ENCODE peak calls at places on chromosomes 13 and 19, in four cellular contexts. A is epithelial cell of esophagus, G is GM23338, B is RWPE1. J is an unnamed sample.
A peak's percentile ranks its signal among the peaks of the same experiment; 100 is the strongest.

GRCh38 chr19:16575861-16576689 is 3.9 kb upstream of the SLC35E1 start:
- DNase-seq in A (no peak), G (no peak), B (no peak), J (no peak)

GRCh38 chr19:10919352-10920287 is 8.8 kb downstream of the YIPF2 start:
- DNase-seq in A (no peak), G (no peak), B (no peak), J (no peak)

GRCh38 chr19:18326772-18327171 is 3.9 kb upstream of the LSM4 start:
- DNase-seq in A (no peak), G (no peak), B (no peak), J (no peak)

GRCh38 chr13:91375119-91375729 is 23.2 kb upstream of the GPC5 start:
- DNase-seq in A (peak; percentile 15), G (peak; percentile 51), B (peak; percentile 24), J (peak; percentile 57)

GRCh38 chr19:40200352-40201099 is 9.3 kb downstream of the MAP3K10 start:
- DNase-seq in A (peak; percentile 36), G (no peak), B (no peak), J (no peak)

GRCh38 chr13:94300401-94300800 is 179.1 kb downstream of the DCT start:
- DNase-seq in A (no peak), G (no peak), B (no peak), J (no peak)

GRCh38 chr13:52156724-52157251 is 2.6 kb downstream of the NEK3 start:
- DNase-seq in A (no peak), G (peak; percentile 3), B (no peak), J (no peak)

GRCh38 chr19:21751379-21751778 is 16.0 kb downstream of the ZNF100 start:
- DNase-seq in A (no peak), G (no peak), B (no peak), J (no peak)

GRCh38 chr13:27964741-27965323 is 4.3 kb downstream of the CDX2 start:
- DNase-seq in A (no peak), G (no peak), B (no peak), J (peak; percentile 16)

GRCh38 chr13:23323946-23324709 is 109.4 kb downstream of the SACS start:
- DNase-seq in A (peak; percentile 33), G (peak; percentile 30), B (no peak), J (no peak)

GRCh38 chr13:102317593-102317992 is 84.3 kb downstream of the FGF14 start:
- DNase-seq in A (no peak), G (no peak), B (no peak), J (no peak)

GRCh38 chr13:21567714-21568113 is 36.3 kb downstream of the MICU2 start:
- DNase-seq in A (peak; percentile 21), G (no peak), B (no peak), J (peak; percentile 25)

GRCh38 chr13:110705356-110705825 is 525 bp downstream of the CARS2 start:
- DNase-seq in A (no peak), G (no peak), B (no peak), J (no peak)

GRCh38 chr13:113802090-113802531 is 43.1 kb downstream of the TMEM255B start:
- DNase-seq in A (peak; percentile 29), G (peak; percentile 84), B (peak; percentile 71), J (no peak)
- TF ChIP-seq CTCF in A (no peak), G (peak; percentile 25), B (no peak), J (no peak)

GRCh38 chr13:79043208-79043607 is 362.8 kb downstream of the RBM26 start:
- DNase-seq in A (no peak), G (no peak), B (no peak), J (no peak)
- TF ChIP-seq CTCF in A (no peak), G (peak; percentile 6), B (no peak), J (no peak)

DNA sequence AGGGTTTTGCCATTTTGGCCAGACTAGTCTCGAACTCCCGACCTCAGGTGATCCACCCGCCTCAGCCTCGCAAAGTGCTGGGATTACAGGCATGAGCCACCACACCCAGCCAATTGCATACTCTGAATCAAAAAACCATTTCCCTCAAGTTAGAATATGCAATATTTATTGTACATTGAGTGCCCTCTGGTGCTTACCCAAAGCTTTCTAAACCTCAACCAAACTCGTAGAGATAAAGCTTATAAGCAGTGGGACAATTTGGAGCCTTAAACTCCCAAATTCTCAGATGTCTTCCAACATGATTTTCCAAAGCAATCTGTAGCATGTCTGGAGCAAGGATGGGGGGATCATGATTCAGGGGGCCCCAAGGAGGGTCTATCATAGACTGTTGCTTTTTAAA is 22.4 kb downstream of the RFXAP start:
- DNase-seq in A (peak; percentile 28), G (no peak), B (no peak), J (no peak)
- TF ChIP-seq CTCF in A (peak; percentile 17), G (no peak), B (no peak), J (no peak)

DNA sequence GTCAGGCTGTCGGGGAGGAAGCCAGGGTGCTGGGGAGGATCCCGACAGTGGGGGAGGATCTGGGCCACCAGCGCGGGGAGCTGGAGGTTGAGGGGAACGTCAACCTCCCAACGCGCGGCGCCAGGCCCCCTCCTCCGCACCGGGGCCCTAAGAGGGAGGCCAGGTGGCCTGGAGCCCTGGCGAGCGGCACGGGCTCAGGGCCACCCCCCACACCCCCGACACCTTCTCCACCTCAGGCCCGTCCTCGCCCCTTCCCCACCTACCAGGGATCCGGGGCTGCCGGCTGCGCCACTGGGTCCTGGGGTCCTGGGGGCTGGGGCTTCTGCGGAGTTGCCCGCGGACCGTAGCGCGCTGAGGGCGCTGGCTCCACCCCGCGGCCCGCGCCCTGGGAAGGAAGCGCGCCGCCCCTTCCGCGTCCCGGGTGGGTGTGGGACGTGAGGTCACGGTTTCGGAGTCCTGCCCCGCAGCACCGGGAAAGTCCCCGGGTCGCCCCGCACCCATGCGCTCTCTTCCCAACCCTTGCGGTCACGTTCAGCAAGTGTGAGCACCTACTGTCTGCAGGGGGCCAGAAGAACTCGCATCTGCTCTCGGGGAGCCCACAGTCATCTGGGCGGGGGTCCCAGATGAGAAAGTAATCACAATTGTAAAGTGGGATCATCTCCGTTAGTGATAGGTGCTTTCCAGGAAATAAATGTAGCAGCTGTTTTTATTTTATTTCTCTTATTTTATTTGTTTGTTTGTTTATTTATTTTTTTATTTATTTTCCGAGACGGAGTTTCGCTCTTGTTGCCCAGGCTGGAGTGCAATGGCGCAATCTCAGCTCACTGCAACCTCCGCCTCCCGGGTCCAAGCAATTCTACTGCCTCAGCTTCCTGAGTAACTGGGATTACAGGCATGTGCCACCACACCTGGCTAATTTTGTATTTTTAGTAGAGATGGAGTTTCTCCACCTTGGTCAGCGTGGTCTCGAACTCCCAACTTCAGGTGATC is at the start of gene TICAM1:
- DNase-seq in A (peak; percentile 92), G (peak; percentile 45), B (peak; percentile 76), J (peak; percentile 85)
- TF ChIP-seq CTCF in A (no peak), G (no peak), B (no peak), J (no peak)

DNA sequence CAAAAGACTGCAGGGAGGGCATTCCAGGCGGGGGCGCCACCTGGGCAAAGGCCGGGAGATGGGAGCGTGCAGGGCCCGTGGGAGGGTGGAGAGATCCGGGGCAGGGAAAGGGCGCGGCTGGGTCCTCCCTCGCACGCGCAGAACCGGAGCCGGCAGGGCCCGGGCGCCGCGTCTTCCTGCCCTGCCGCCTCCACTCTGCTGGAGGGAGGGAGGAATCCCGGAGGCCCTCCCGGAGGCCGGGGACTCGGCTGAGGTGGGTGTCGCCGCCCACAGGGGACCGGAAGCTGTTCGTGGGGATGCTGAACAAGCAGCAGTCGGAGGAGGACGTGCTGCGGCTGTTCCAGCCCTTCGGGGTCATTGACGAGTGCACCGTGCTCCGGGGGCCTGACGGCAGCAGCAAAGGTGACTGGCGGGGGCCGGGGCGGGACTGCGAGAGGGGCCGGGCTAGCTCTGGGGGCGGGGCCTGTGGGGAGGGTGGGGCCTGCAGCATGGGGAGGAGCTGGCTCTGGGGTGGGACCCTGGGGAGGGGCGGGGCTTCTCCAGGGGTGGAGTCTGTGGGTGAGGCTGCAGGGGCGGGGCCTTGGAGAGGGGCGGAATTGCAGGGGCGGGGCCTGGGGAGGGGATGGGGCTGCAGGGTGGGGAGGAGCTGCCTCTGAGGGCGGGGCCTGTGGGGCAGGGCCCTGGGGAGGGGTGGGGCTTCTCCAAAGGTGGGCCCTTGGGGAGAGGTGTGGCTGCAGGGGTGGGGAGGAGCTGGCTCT is 51.3 kb downstream of the CELF5 start:
- DNase-seq in A (peak; percentile 89), G (peak; percentile 96), B (peak; percentile 98), J (peak; percentile 98)
- TF ChIP-seq CTCF in A (no peak), G (no peak), B (peak; percentile 76), J (no peak)

GRCh38 chr19:1364070-1364719 is 19.5 kb upstream of the NDUFS7 start:
- DNase-seq in A (no peak), G (no peak), B (no peak), J (peak; percentile 68)
- TF ChIP-seq CTCF in A (peak; percentile 14), G (no peak), B (peak; percentile 18), J (peak; percentile 10)

GRCh38 chr13:113123226-113124150 is 889 bp downstream of the F10 start:
- DNase-seq in A (no peak), G (peak; percentile 50), B (no peak), J (no peak)

GRCh38 chr13:113121183-113121927 is 1.2 kb upstream of the F10 start:
- DNase-seq in A (no peak), G (no peak), B (no peak), J (no peak)

GRCh38 chr13:113124211-113125025 is 1.8 kb downstream of the F10 start:
- DNase-seq in A (no peak), G (no peak), B (no peak), J (no peak)

GRCh38 chr13:113121928-113122420 is 625 bp upstream of the F10 start:
- DNase-seq in A (no peak), G (no peak), B (no peak), J (no peak)

GRCh38 chr13:113122571-113123225 is at the start of gene F10:
- DNase-seq in A (no peak), G (peak; percentile 68), B (no peak), J (no peak)
- TF ChIP-seq CTCF in A (no peak), G (no peak), B (no peak), J (no peak)

GRCh38 chr19:7831452-7831851 is 1.4 kb downstream of the EVI5L start:
- DNase-seq in A (peak; percentile 56), G (peak; percentile 84), B (peak; percentile 48), J (no peak)
- TF ChIP-seq CTCF in A (peak; percentile 57), G (peak; percentile 74), B (no peak), J (no peak)

J was measured in GM10248.